ENCODE peak calls at places on chromosomes 4 and X, in ten cellular contexts. One of them, this sample, is unnamed.

GRCh38 chr4:1608196-1608820 is 75.8 kb downstream of the FAM53A start:
- DNase-seq in mammary epithelial cell: no peak
- DNase-seq in mesothelial cell of epicardium: no peak
- DNase-seq in fibroblast of mammary gland: no peak
- DNase-seq in ecto neural progenitor cell: no peak
- DNase-seq in naive B cell: no peak
- DNase-seq in NAMALWA: no peak
- DNase-seq in brain microvascular endothelial cell: no peak
- DNase-seq in NCI-H2171 treated with DMSO at 0.1 percent for 48 hours: no peak
- DNase-seq in ELF-1: no peak
- DNase-seq in this sample: no peak

GRCh38 chr4:153169811-153170210 is 34.4 kb upstream of the TRIM2 start:
- DNase-seq in NCI-H2171 treated with DMSO at 0.1 percent for 48 hours: no peak
- DNase-seq in mammary epithelial cell: no peak
- DNase-seq in ecto neural progenitor cell: no peak
- DNase-seq in naive B cell: no peak
- DNase-seq in ELF-1: no peak
- DNase-seq in fibroblast of mammary gland: no peak
- DNase-seq in NAMALWA: no peak
- DNase-seq in mesothelial cell of epicardium: no peak
- DNase-seq in brain microvascular endothelial cell: no peak
- DNase-seq in this sample: no peak

GRCh38 chr4:109998867-109999303 is 86.2 kb downstream of the EGF start:
- DNase-seq in fibroblast of mammary gland: peak; percentile 71
- DNase-seq in NAMALWA: peak; percentile 90
- DNase-seq in mammary epithelial cell: peak; percentile 44
- DNase-seq in NCI-H2171 treated with DMSO at 0.1 percent for 48 hours: peak; percentile 3
- DNase-seq in ELF-1: no peak
- DNase-seq in ecto neural progenitor cell: no peak
- DNase-seq in mesothelial cell of epicardium: no peak
- DNase-seq in brain microvascular endothelial cell: peak; percentile 43
- DNase-seq in naive B cell: peak; percentile 55
- DNase-seq in this sample: no peak

GRCh38 chr4:47824844-47825243 is 13.0 kb downstream of the CORIN start:
- DNase-seq in naive B cell: no peak
- DNase-seq in mammary epithelial cell: no peak
- DNase-seq in NCI-H2171 treated with DMSO at 0.1 percent for 48 hours: no peak
- DNase-seq in mesothelial cell of epicardium: no peak
- DNase-seq in ecto neural progenitor cell: peak; percentile 56
- DNase-seq in fibroblast of mammary gland: no peak
- DNase-seq in brain microvascular endothelial cell: no peak
- DNase-seq in ELF-1: peak; percentile 91
- DNase-seq in NAMALWA: no peak
- DNase-seq in this sample: no peak

GRCh38 chr4:6152879-6153705 is 47.3 kb downstream of the JAKMIP1 start:
- DNase-seq in brain microvascular endothelial cell: no peak
- DNase-seq in fibroblast of mammary gland: no peak
- DNase-seq in mammary epithelial cell: no peak
- DNase-seq in NCI-H2171 treated with DMSO at 0.1 percent for 48 hours: no peak
- DNase-seq in NAMALWA: no peak
- DNase-seq in naive B cell: no peak
- DNase-seq in mesothelial cell of epicardium: no peak
- DNase-seq in ELF-1: no peak
- DNase-seq in ecto neural progenitor cell: no peak
- DNase-seq in this sample: no peak

GRCh38 chr4:174697164-174697563 is 131.9 kb downstream of the GLRA3 start:
- DNase-seq in NAMALWA: no peak
- DNase-seq in ELF-1: no peak
- DNase-seq in mesothelial cell of epicardium: no peak
- DNase-seq in ecto neural progenitor cell: no peak
- DNase-seq in fibroblast of mammary gland: peak; percentile 77
- DNase-seq in NCI-H2171 treated with DMSO at 0.1 percent for 48 hours: no peak
- DNase-seq in mammary epithelial cell: no peak
- DNase-seq in naive B cell: no peak
- DNase-seq in brain microvascular endothelial cell: no peak
- DNase-seq in this sample: no peak

GRCh38 chr4:145048817-145049216 is 49.2 kb downstream of the ANAPC10 start:
- DNase-seq in ELF-1: no peak
- DNase-seq in NCI-H2171 treated with DMSO at 0.1 percent for 48 hours: no peak
- DNase-seq in brain microvascular endothelial cell: no peak
- DNase-seq in NAMALWA: no peak
- DNase-seq in naive B cell: no peak
- DNase-seq in ecto neural progenitor cell: no peak
- DNase-seq in mammary epithelial cell: peak; percentile 35
- DNase-seq in fibroblast of mammary gland: peak; percentile 26
- DNase-seq in mesothelial cell of epicardium: no peak
- DNase-seq in this sample: no peak

GRCh38 chrX:43481601-43482000 is 174.5 kb upstream of the MAOA start:
- DNase-seq in NCI-H2171 treated with DMSO at 0.1 percent for 48 hours: no peak
- DNase-seq in mesothelial cell of epicardium: no peak
- DNase-seq in mammary epithelial cell: no peak
- DNase-seq in ecto neural progenitor cell: peak; percentile 50
- DNase-seq in brain microvascular endothelial cell: no peak
- DNase-seq in fibroblast of mammary gland: no peak
- DNase-seq in naive B cell: no peak
- DNase-seq in NAMALWA: no peak
- DNase-seq in ELF-1: no peak
- DNase-seq in this sample: no peak

GRCh38 chr4:116110713-116111112 is 974.7 kb downstream of the TRAM1L1 start:
- DNase-seq in mesothelial cell of epicardium: no peak
- DNase-seq in mammary epithelial cell: no peak
- DNase-seq in naive B cell: no peak
- DNase-seq in NCI-H2171 treated with DMSO at 0.1 percent for 48 hours: no peak
- DNase-seq in brain microvascular endothelial cell: no peak
- DNase-seq in NAMALWA: no peak
- DNase-seq in ecto neural progenitor cell: no peak
- DNase-seq in ELF-1: no peak
- DNase-seq in fibroblast of mammary gland: no peak
- DNase-seq in this sample: no peak

GRCh38 chr4:175109933-175110332 is 191.8 kb downstream of the ADAM29 start:
- DNase-seq in fibroblast of mammary gland: no peak
- DNase-seq in NAMALWA: peak; percentile 8
- DNase-seq in ELF-1: peak; percentile 3
- DNase-seq in NCI-H2171 treated with DMSO at 0.1 percent for 48 hours: no peak
- DNase-seq in naive B cell: no peak
- DNase-seq in mesothelial cell of epicardium: no peak
- DNase-seq in mammary epithelial cell: no peak
- DNase-seq in brain microvascular endothelial cell: no peak
- DNase-seq in ecto neural progenitor cell: no peak
- DNase-seq in this sample: no peak

GRCh38 chr4:82201805-82202636 is 171.8 kb downstream of the HNRNPD start:
- DNase-seq in NCI-H2171 treated with DMSO at 0.1 percent for 48 hours: peak; percentile 56
- DNase-seq in mammary epithelial cell: peak; percentile 29
- DNase-seq in fibroblast of mammary gland: peak; percentile 51
- DNase-seq in brain microvascular endothelial cell: peak; percentile 55
- DNase-seq in mesothelial cell of epicardium: no peak
- DNase-seq in ELF-1: peak; percentile 43
- DNase-seq in NAMALWA: peak; percentile 81
- DNase-seq in ecto neural progenitor cell: peak; percentile 65
- DNase-seq in naive B cell: peak; percentile 47
- DNase-seq in this sample: peak; percentile 10